ENCODE peak calls at places on chromosomes 7 and 10, in six cellular contexts. One of them, this sample, is unnamed.

GRCh38 chr10:28587270-28587969 is 54.5 kb downstream of the WAC start:
- DNase-seq in HepG2: no peak
- DNase-seq in GM12878: no peak
- DNase-seq in K562: no peak
- DNase-seq in A549: no peak
- DNase-seq in endothelial cell of umbilical vein: peak
- DNase-seq in this sample: peak

GRCh38 chr7:120060283-120060682 is 212.7 kb upstream of the KCND2 start:
- DNase-seq in K562: no peak
- DNase-seq in HepG2: no peak
- DNase-seq in endothelial cell of umbilical vein: no peak
- DNase-seq in GM12878: no peak
- DNase-seq in A549: no peak
- DNase-seq in this sample: peak

GRCh38 chr10:34262965-34263364 is 552.1 kb downstream of the PARD3 start:
- DNase-seq in endothelial cell of umbilical vein: peak
- DNase-seq in GM12878: no peak
- DNase-seq in K562: no peak
- DNase-seq in HepG2: peak
- DNase-seq in A549: no peak
- DNase-seq in this sample: no peak

GRCh38 chr7:74506329-74506724 is 52.6 kb downstream of the GTF2IRD1 start:
- DNase-seq in GM12878: no peak
- DNase-seq in A549: no peak
- DNase-seq in endothelial cell of umbilical vein: no peak
- DNase-seq in HepG2: no peak
- DNase-seq in K562: no peak
- DNase-seq in this sample: no peak

GRCh38 chr10:133311570-133311969 is 2.9 kb downstream of the ZNF511 start:
- DNase-seq in K562: no peak
- DNase-seq in HepG2: no peak
- DNase-seq in A549: no peak
- DNase-seq in GM12878: no peak
- DNase-seq in endothelial cell of umbilical vein: no peak
- DNase-seq in this sample: no peak

GRCh38 chr10:4717670-4718069 is 108.3 kb upstream of the AKR1E2 start:
- DNase-seq in HepG2: no peak
- DNase-seq in K562: no peak
- DNase-seq in A549: no peak
- DNase-seq in GM12878: no peak
- DNase-seq in endothelial cell of umbilical vein: no peak
- DNase-seq in this sample: no peak

GRCh38 chr7:9307131-9307530 is 873.7 kb downstream of the NXPH1 start:
- DNase-seq in GM12878: no peak
- DNase-seq in HepG2: no peak
- DNase-seq in K562: no peak
- DNase-seq in endothelial cell of umbilical vein: no peak
- DNase-seq in A549: no peak
- DNase-seq in this sample: no peak

GRCh38 chr10:119256030-119256429 is 48.7 kb downstream of the GRK5 start:
- DNase-seq in endothelial cell of umbilical vein: no peak
- DNase-seq in K562: no peak
- DNase-seq in A549: no peak
- DNase-seq in GM12878: no peak
- DNase-seq in HepG2: no peak
- DNase-seq in this sample: no peak

GRCh38 chr10:64977912-64978311 is 1456.7 kb downstream of the REEP3 start:
- DNase-seq in endothelial cell of umbilical vein: peak
- DNase-seq in GM12878: no peak
- DNase-seq in A549: no peak
- DNase-seq in HepG2: no peak
- DNase-seq in K562: no peak
- DNase-seq in this sample: no peak

GRCh38 chr7:39353615-39354376 is 212.4 kb upstream of the YAE1 start:
- DNase-seq in HepG2: no peak
- DNase-seq in A549: no peak
- DNase-seq in K562: no peak
- DNase-seq in endothelial cell of umbilical vein: peak
- DNase-seq in GM12878: no peak
- DNase-seq in this sample: no peak

GRCh38 chr7:73905360-73905759 is 44.4 kb downstream of the TMEM270 start:
- DNase-seq in GM12878: no peak
- DNase-seq in A549: no peak
- DNase-seq in K562: no peak
- DNase-seq in HepG2: no peak
- DNase-seq in endothelial cell of umbilical vein: no peak
- DNase-seq in this sample: peak

GRCh38 chr10:122499491-122499941 is 38.2 kb downstream of the HTRA1 start:
- DNase-seq in K562: no peak
- DNase-seq in A549: no peak
- DNase-seq in endothelial cell of umbilical vein: no peak
- DNase-seq in HepG2: no peak
- DNase-seq in GM12878: no peak
- DNase-seq in this sample: no peak

GRCh38 chr7:53350241-53350640 is 314.8 kb downstream of the POM121L12 start:
- DNase-seq in HepG2: no peak
- DNase-seq in K562: peak
- DNase-seq in GM12878: no peak
- DNase-seq in endothelial cell of umbilical vein: peak
- DNase-seq in A549: no peak
- DNase-seq in this sample: peak

DNA sequence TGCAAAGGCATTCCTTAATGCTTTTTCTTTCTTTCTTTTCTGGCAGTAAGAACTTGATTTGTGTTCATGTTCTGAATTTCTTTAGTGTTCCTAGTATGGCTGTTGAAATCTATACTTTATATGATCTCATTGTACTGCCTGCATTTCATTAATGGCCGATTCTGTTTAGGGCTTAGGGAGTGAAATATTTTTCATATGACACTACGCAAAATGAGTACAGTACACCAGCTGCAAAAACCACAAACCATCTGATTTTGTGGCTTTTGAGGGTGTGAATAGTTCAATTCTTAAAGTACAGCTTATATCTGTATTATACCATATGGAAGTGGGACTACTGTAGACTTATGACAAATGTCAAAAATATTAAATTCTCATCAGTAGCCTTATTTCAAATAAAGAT is 69.1 kb upstream of the FOXP2 start:
- DNase-seq in HepG2: no peak
- DNase-seq in GM12878: no peak
- DNase-seq in K562: no peak
- DNase-seq in A549: no peak
- DNase-seq in endothelial cell of umbilical vein: no peak
- DNase-seq in this sample: no peak
- TF ChIP-seq MAX in HepG2: no peak
- TF ChIP-seq MAX in GM12878: no peak
- TF ChIP-seq MAX in K562: no peak
- TF ChIP-seq MAX in A549: no peak
- TF ChIP-seq MAX in endothelial cell of umbilical vein: no peak
- TF ChIP-seq MAX in this sample: no peak

DNA sequence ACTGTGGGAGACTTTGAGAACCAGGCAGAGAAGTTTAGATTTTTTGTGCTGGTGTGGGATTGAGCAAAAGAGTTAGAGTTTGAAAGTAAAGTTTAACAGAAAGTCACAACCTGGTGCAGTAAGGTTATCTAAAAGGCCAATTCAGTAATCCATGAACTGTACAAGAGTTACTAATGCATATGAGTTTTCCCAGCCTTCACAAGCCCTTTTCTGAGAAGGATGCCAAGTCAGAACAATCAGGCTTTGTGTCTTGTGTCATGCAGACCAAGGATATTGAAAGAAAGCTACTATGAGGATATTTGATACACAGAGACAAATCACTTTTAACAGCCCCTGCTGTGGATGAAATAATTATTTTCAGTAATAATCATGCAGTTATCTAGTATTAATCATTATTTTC is 68.8 kb upstream of the MYO3A start:
- DNase-seq in endothelial cell of umbilical vein: no peak
- DNase-seq in A549: no peak
- DNase-seq in GM12878: no peak
- DNase-seq in HepG2: no peak
- DNase-seq in K562: no peak
- DNase-seq in this sample: no peak
- TF ChIP-seq MYC in endothelial cell of umbilical vein: no peak
- TF ChIP-seq MYC in A549: no peak
- TF ChIP-seq MYC in GM12878: no peak
- TF ChIP-seq MYC in HepG2: no peak
- TF ChIP-seq MYC in K562: no peak
- TF ChIP-seq MYC in this sample: no peak

GRCh38 chr10:79050896-79051555 is 17.7 kb upstream of the ZMIZ1 start:
- DNase-seq in K562: no peak
- DNase-seq in endothelial cell of umbilical vein: no peak
- DNase-seq in HepG2: no peak
- DNase-seq in A549: no peak
- DNase-seq in GM12878: no peak
- DNase-seq in this sample: no peak

GRCh38 chr10:79046991-79047874 is 21.5 kb upstream of the ZMIZ1 start:
- DNase-seq in K562: no peak
- DNase-seq in A549: no peak
- DNase-seq in HepG2: no peak
- DNase-seq in endothelial cell of umbilical vein: no peak
- DNase-seq in GM12878: no peak
- DNase-seq in this sample: no peak

GRCh38 chr10:79047875-79048638 is 20.7 kb upstream of the ZMIZ1 start:
- DNase-seq in endothelial cell of umbilical vein: no peak
- DNase-seq in A549: no peak
- DNase-seq in GM12878: no peak
- DNase-seq in K562: peak
- DNase-seq in HepG2: no peak
- DNase-seq in this sample: peak

GRCh38 chr10:79049931-79050895 is 18.6 kb upstream of the ZMIZ1 start:
- DNase-seq in GM12878: no peak
- DNase-seq in A549: no peak
- DNase-seq in HepG2: no peak
- DNase-seq in endothelial cell of umbilical vein: no peak
- DNase-seq in K562: no peak
- DNase-seq in this sample: peak

DNA sequence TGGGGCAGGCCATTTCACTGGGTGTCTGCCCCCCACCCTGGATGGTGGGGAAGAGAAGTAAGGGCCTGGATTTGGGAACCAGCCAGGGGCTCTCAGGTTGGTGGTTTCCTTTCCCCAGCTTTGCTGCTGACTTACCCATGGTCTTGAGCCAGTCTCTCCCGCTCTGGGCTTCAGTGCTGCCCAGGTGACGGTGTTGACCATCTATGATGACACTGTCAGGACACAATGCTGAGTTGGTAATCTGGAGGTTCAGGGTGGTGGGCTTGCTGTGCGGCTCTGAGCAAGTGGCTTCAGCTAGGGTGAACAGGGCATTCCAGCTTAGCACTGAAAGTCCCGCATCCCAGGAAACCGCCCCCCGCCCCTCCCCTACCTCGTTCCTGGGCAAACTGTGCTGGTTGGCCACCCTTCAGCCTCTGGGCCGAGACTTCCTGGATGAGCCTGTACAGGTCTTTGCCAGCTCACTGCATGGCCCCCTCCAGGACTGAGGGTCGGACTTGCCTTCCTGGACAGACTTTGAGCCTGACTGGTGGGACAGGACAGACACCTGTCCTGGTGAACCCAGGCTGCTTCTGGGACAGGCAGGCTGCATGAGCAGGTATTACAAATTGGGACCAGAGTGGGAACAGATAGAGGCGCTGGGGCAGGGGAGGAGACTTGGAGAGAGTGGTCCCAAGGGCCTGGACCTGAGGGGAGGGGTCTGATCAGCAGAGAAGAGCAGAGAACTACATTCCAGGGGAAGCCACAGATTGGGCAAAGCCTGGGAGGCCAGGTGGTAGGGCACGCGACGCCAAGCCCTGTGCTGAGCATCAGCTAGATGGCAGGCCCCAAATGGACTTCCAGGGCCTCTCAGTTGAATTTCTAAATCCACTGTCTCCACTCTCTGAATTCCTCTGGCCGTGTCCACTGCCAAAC is 19.9 kb upstream of the ZMIZ1 start:
- DNase-seq in endothelial cell of umbilical vein: no peak
- DNase-seq in K562: no peak
- DNase-seq in GM12878: no peak
- DNase-seq in A549: no peak
- DNase-seq in HepG2: no peak
- DNase-seq in this sample: no peak
- TF ChIP-seq MAX in endothelial cell of umbilical vein: no peak
- TF ChIP-seq MAX in K562: no peak
- TF ChIP-seq MAX in GM12878: no peak
- TF ChIP-seq MAX in A549: no peak
- TF ChIP-seq MAX in HepG2: no peak
- TF ChIP-seq MAX in this sample: no peak

DNA sequence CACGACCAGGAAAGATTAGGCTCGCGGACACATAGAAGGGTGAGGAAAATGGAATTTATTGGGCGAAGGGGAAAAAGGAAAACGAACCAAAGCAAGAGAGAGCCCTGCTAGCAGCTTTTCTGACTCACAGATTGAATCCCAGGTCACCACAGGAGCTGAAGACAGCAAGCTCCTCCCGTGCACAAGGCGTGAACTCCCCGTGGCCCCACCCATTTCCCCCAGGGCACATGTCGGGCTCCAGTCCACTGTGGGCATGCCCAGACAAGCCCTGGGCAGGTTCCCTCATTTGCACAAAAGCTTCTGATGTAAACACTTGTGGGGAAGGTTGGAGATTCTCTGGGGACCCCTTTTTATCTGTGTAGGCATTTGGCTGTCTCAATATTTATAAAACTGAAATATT is 582.4 kb downstream of the SUGCT start:
- DNase-seq in K562: no peak
- DNase-seq in HepG2: peak
- DNase-seq in A549: peak
- DNase-seq in GM12878: no peak
- DNase-seq in endothelial cell of umbilical vein: peak
- DNase-seq in this sample: peak
- TF ChIP-seq MYC in K562: no peak
- TF ChIP-seq MYC in HepG2: no peak
- TF ChIP-seq MYC in A549: no peak
- TF ChIP-seq MYC in GM12878: no peak
- TF ChIP-seq MYC in endothelial cell of umbilical vein: no peak
- TF ChIP-seq MYC in this sample: peak

DNA sequence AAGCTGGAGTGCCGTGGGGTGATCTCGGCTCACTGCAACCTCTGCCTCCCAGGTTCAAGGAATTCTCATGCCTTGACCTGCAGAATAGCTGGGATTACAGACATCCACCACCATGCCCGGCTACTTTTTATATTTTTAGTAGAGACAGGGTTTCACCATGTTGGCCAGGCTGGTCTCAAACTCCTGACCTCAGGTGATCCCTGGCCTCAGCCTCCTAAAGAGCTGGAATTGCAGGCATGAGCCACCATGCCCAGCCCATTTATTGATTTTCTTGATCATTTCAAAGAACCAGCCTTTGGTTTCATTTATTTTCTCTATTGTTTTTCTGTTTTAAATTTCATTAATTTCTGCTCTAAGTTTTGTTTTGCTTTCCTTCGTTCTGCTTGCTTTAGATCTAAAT is 50.3 kb downstream of the GUSB start:
- DNase-seq in HepG2: no peak
- DNase-seq in K562: no peak
- DNase-seq in endothelial cell of umbilical vein: no peak
- DNase-seq in GM12878: no peak
- DNase-seq in A549: no peak
- DNase-seq in this sample: no peak
- TF ChIP-seq MAX in HepG2: no peak
- TF ChIP-seq MAX in K562: no peak
- TF ChIP-seq MAX in endothelial cell of umbilical vein: no peak
- TF ChIP-seq MAX in GM12878: no peak
- TF ChIP-seq MAX in A549: no peak
- TF ChIP-seq MAX in this sample: no peak

This sample was measured in NB4.